ENCODE peak calls at places on chromosomes 11 and 22, in eight cellular contexts. Q is Kasumi-1; V is Calu3; O is CD4-positive, alpha-beta T cell; M is activated naive CD8-positive, alpha-beta T cell treated with anti-CD3 and anti-CD28 coated beads, Interleukin-2, amount 50 U/mL, for 24 hours; S is adrenal gland; P is naive thymus-derived CD4-positive, alpha-beta T cell; L is hippocampal formation. D is an unnamed sample.

GRCh38 chr22:28930357-28931007 is 47.1 kb downstream of the ZNRF3 start:
- DNase-seq in Q (no peak), V (no peak), O (no peak), M (no peak), S (no peak), P (no peak), L (no peak), D (no peak)

GRCh38 chr11:66085071-66085470 is 15.0 kb downstream of the PACS1 start:
- DNase-seq in Q (no peak), V (no peak), O (no peak), M (no peak), S (no peak), P (no peak), L (no peak), D (no peak)

GRCh38 chr11:128686745-128687177 is 7.1 kb upstream of the FLI1 start:
- DNase-seq in Q (no peak), V (no peak), O (no peak), M (peak), S (no peak), P (peak), L (no peak), D (no peak)

GRCh38 chr11:110034816-110035215 is 58.4 kb upstream of the ZC3H12C start:
- DNase-seq in Q (no peak), V (no peak), O (no peak), M (no peak), S (no peak), P (no peak), L (no peak), D (no peak)

GRCh38 chr11:14969922-14970323 is 2.2 kb downstream of the CALCA start:
- DNase-seq in Q (no peak), V (peak), O (peak), M (peak), S (no peak), P (peak), L (no peak), D (no peak)

GRCh38 chr11:80462211-80462610 is 1021.4 kb upstream of the TENM4 start:
- DNase-seq in Q (no peak), V (no peak), O (no peak), M (no peak), S (no peak), P (no peak), L (no peak), D (no peak)

GRCh38 chr11:90646706-90647105 is 423.9 kb upstream of the CHORDC1 start:
- DNase-seq in Q (no peak), V (no peak), O (no peak), M (no peak), S (no peak), P (no peak), L (no peak), D (no peak)

GRCh38 chr11:93407777-93408401 is 77.3 kb downstream of the DEUP1 start:
- DNase-seq in Q (no peak), V (no peak), O (no peak), M (no peak), S (no peak), P (no peak), L (no peak), D (no peak)

GRCh38 chr22:44479662-44480061 is 18.4 kb downstream of the RTL6 start:
- DNase-seq in Q (no peak), V (no peak), O (no peak), M (no peak), S (no peak), P (no peak), L (no peak), D (no peak)

GRCh38 chr11:88414385-88414861 is 76.9 kb upstream of the CTSC start:
- DNase-seq in Q (peak), V (peak), O (no peak), M (no peak), S (peak), P (no peak), L (peak), D (no peak)

GRCh38 chr11:79081441-79082124 is 359.2 kb downstream of the TENM4 start:
- DNase-seq in Q (no peak), V (no peak), O (no peak), M (no peak), S (no peak), P (no peak), L (peak), D (no peak)

GRCh38 chr22:48337957-48338792 is 1489.5 kb downstream of the BRD1 start:
- DNase-seq in Q (no peak), V (no peak), O (no peak), M (no peak), S (no peak), P (no peak), L (no peak), D (no peak)

GRCh38 chr11:130094614-130095013 is 24.9 kb downstream of the APLP2 start:
- DNase-seq in Q (peak), V (no peak), O (no peak), M (no peak), S (no peak), P (no peak), L (no peak), D (no peak)

GRCh38 chr11:70483077-70483861 is 84.9 kb downstream of the CTTN start:
- DNase-seq in Q (no peak), V (peak), O (no peak), M (no peak), S (peak), P (no peak), L (no peak), D (peak)

D was measured in LoVo.